ENCODE peak calls at places on chromosomes 2 and 18, in four cellular contexts. One of them, this sample, is unnamed.

GRCh38 chr2:190318931-190319556 is 582 bp downstream of the HIBCH start:
- DNase-seq in K562: no peak
- DNase-seq in HepG2: no peak
- DNase-seq in SK-N-SH: peak; percentile 22
- DNase-seq in this sample: no peak

GRCh38 chr2:169509230-169509917 is at the start of gene KLHL41:
- DNase-seq in K562: no peak
- DNase-seq in HepG2: no peak
- DNase-seq in SK-N-SH: no peak
- DNase-seq in this sample: no peak

GRCh38 chr2:54208364-54209240 is 47.4 kb downstream of the TSPYL6 start:
- DNase-seq in K562: no peak
- DNase-seq in HepG2: peak; percentile 29
- DNase-seq in SK-N-SH: peak; percentile 29
- DNase-seq in this sample: no peak

GRCh38 chr2:181203412-181203811 is 223.0 kb downstream of the UBE2E3 start:
- DNase-seq in K562: no peak
- DNase-seq in HepG2: no peak
- DNase-seq in SK-N-SH: no peak
- DNase-seq in this sample: no peak

GRCh38 chr2:223055140-223055539 is 3.1 kb downstream of the KCNE4 start:
- DNase-seq in K562: no peak
- DNase-seq in HepG2: no peak
- DNase-seq in SK-N-SH: no peak
- DNase-seq in this sample: no peak

GRCh38 chr2:137467246-137467862 is 496.9 kb upstream of the HNMT start:
- DNase-seq in K562: no peak
- DNase-seq in HepG2: peak; percentile 23
- DNase-seq in SK-N-SH: peak; percentile 44
- DNase-seq in this sample: peak; percentile 66

GRCh38 chr2:234951386-234952269 is at the start of gene SH3BP4:
- DNase-seq in K562: peak; percentile 75
- DNase-seq in HepG2: peak; percentile 54
- DNase-seq in SK-N-SH: peak; percentile 99
- DNase-seq in this sample: peak; percentile 82

GRCh38 chr2:120133572-120134244 is 89.5 kb downstream of the TMEM185B start:
- DNase-seq in K562: no peak
- DNase-seq in HepG2: no peak
- DNase-seq in SK-N-SH: no peak
- DNase-seq in this sample: no peak

GRCh38 chr2:218569038-218569431 is 396 bp downstream of the CNOT9 start:
- DNase-seq in K562: no peak
- DNase-seq in HepG2: peak; percentile 73
- DNase-seq in SK-N-SH: peak; percentile 55
- DNase-seq in this sample: peak; percentile 65

GRCh38 chr2:109451671-109452070 is 162.1 kb downstream of the SEPTIN10 start:
- DNase-seq in K562: no peak
- DNase-seq in HepG2: no peak
- DNase-seq in SK-N-SH: no peak
- DNase-seq in this sample: no peak
- TF ChIP-seq FOXJ3 in K562: no peak
- TF ChIP-seq FOXJ3 in HepG2: no peak
- TF ChIP-seq FOXJ3 in SK-N-SH: no peak
- TF ChIP-seq FOXJ3 in this sample: no peak

DNA sequence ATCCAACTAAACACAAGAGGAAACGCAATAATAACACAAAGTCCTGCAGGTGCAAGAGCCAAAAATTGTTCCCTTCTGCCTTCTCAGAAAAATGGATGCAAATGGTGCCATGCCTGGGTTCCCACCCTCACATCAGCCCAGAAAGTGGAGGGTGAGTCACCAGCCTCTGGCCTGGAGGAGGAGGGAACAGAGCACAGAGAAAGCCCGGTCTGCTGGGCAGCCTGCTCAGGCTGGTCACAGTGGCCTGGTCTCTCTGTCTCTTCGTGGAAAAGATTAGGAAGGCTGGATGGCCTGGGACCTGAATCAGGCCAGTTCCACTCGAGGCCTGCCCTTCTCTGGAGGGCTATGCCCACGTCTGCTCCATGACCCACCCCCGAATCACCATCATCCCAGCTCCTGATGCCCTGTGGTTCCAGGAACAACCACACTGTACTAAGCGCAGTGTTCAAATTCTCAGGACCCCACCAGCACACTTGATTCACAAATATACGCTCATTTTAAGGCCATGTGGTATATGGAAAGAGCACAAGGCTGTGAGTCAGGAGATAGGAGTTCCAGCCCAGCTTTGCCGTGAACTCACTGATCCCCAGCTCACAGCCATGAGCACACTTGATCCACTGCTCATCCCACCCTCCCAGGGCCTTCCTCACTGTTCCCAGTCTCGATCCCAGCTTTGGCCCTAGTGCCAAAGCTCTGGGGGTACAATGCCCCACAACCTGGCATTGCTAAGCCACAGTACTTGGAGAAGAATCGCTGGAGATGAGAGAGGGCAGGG is 82.1 kb downstream of the ZBTB7C start:
- DNase-seq in K562: no peak
- DNase-seq in HepG2: no peak
- DNase-seq in SK-N-SH: no peak
- DNase-seq in this sample: no peak
- TF ChIP-seq FOXJ3 in K562: no peak
- TF ChIP-seq FOXJ3 in HepG2: no peak
- TF ChIP-seq FOXJ3 in SK-N-SH: no peak
- TF ChIP-seq FOXJ3 in this sample: no peak

DNA sequence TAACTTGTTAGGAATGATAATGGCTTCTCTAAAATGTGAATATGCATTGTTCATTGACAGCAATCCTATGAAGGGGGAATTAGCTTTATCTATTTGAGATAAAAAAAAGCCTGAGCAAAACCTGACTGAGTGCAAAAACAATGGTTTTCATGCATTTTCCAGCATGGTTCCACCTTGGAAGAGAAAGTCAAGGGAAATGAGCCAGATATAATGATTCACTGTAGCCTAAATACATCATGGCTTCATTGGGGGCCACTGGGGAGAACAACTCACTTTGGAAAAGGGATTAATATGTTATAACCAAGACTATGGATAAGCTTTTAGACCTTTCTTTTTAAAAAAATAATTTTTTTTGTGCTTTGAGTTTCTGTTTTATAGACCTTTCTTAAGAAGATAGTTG is 679.7 kb downstream of the NYAP2 start:
- DNase-seq in K562: no peak
- DNase-seq in HepG2: no peak
- DNase-seq in SK-N-SH: no peak
- DNase-seq in this sample: no peak
- TF ChIP-seq FOXJ3 in K562: no peak
- TF ChIP-seq FOXJ3 in HepG2: no peak
- TF ChIP-seq FOXJ3 in SK-N-SH: no peak
- TF ChIP-seq FOXJ3 in this sample: no peak

GRCh38 chr2:71602581-71602980 is 149.2 kb downstream of the DYSF start:
- DNase-seq in K562: no peak
- DNase-seq in HepG2: no peak
- DNase-seq in SK-N-SH: no peak
- DNase-seq in this sample: peak; percentile 4

GRCh38 chr2:71603311-71603794 is 150.0 kb downstream of the DYSF start:
- DNase-seq in K562: no peak
- DNase-seq in HepG2: no peak
- DNase-seq in SK-N-SH: no peak
- DNase-seq in this sample: peak; percentile 7

GRCh38 chr2:71601136-71602114 is 148.1 kb downstream of the DYSF start:
- DNase-seq in K562: no peak
- DNase-seq in HepG2: no peak
- DNase-seq in SK-N-SH: no peak
- DNase-seq in this sample: no peak

GRCh38 chr2:71600572-71600971 is 147.2 kb downstream of the DYSF start:
- DNase-seq in K562: no peak
- DNase-seq in HepG2: no peak
- DNase-seq in SK-N-SH: no peak
- DNase-seq in this sample: no peak

GRCh38 chr2:71602115-71602495 is 148.7 kb downstream of the DYSF start:
- DNase-seq in K562: no peak
- DNase-seq in HepG2: no peak
- DNase-seq in SK-N-SH: no peak
- DNase-seq in this sample: no peak
- TF ChIP-seq FOXJ3 in K562: no peak
- TF ChIP-seq FOXJ3 in HepG2: no peak
- TF ChIP-seq FOXJ3 in SK-N-SH: no peak
- TF ChIP-seq FOXJ3 in this sample: no peak

DNA sequence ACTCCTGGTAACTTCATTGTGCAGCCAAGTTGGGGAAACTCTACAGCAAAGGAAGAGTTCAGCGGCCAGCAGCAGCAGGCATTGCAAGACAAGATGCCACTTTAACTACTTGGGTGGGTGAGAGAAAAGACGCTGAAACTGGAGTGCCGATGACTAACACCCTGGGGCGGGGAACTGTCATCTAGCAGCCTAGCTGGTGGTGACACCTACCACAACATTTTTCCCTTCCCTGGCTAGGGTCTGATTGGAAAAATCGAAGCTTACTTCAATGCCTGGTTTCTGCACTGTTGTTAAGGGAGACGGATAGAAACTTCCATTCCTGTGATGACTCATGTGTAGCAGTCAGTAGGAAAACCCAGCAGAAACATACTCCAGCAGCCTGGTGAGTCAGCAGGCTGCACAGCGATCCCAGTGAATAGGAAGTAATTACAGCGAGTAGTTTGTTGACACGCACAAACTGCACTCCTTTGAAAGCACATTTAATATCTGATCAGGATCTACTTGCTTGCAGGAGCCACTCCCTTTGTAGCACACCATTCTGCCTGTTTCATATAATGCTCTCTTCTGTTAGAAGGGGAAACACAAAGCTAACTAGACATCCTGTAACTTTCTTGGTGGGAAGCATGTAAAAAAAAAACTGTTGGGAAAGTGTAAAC is 62.1 kb upstream of the MAPRE2 start:
- DNase-seq in K562: peak; percentile 42
- DNase-seq in HepG2: peak; percentile 97
- DNase-seq in SK-N-SH: peak; percentile 51
- DNase-seq in this sample: peak; percentile 14
- TF ChIP-seq FOXJ3 in K562: peak; percentile 80
- TF ChIP-seq FOXJ3 in HepG2: peak; percentile 61
- TF ChIP-seq FOXJ3 in SK-N-SH: no peak
- TF ChIP-seq FOXJ3 in this sample: no peak

GRCh38 chr2:18896106-18896505 is 306.7 kb upstream of the NT5C1B start:
- DNase-seq in K562: no peak
- DNase-seq in HepG2: no peak
- DNase-seq in SK-N-SH: no peak
- DNase-seq in this sample: no peak

GRCh38 chr2:18889565-18890332 is 300.4 kb upstream of the NT5C1B start:
- DNase-seq in K562: no peak
- DNase-seq in HepG2: peak; percentile 93
- DNase-seq in SK-N-SH: no peak
- DNase-seq in this sample: no peak

GRCh38 chr2:18891598-18892345 is 302.4 kb upstream of the NT5C1B start:
- DNase-seq in K562: no peak
- DNase-seq in HepG2: no peak
- DNase-seq in SK-N-SH: no peak
- DNase-seq in this sample: no peak
- TF ChIP-seq FOXJ3 in K562: no peak
- TF ChIP-seq FOXJ3 in HepG2: no peak
- TF ChIP-seq FOXJ3 in SK-N-SH: no peak
- TF ChIP-seq FOXJ3 in this sample: no peak

This sample was measured in WTC11.